ENCODE peak calls at places on chromosomes 5 and 9, in nine cellular contexts. One of them, this sample, is unnamed.

GRCh38 chr5:95590880-95591279 is 29.0 kb upstream of the GPR150 start:
- DNase-seq in colonic mucosa: no peak
- DNase-seq in A549: no peak
- DNase-seq in HFF-Myc: no peak
- DNase-seq in effector memory CD4-positive, alpha-beta T cell: no peak
- DNase-seq in upper lobe of right lung: no peak
- DNase-seq in skeletal muscle cell: no peak
- DNase-seq in fibroblast of mammary gland: no peak
- DNase-seq in CD8-positive, alpha-beta T cell: no peak
- DNase-seq in this sample: no peak

GRCh38 chr5:77627869-77628674 is 10.4 kb downstream of the OTP start:
- DNase-seq in skeletal muscle cell: no peak
- DNase-seq in CD8-positive, alpha-beta T cell: no peak
- DNase-seq in colonic mucosa: no peak
- DNase-seq in upper lobe of right lung: no peak
- DNase-seq in HFF-Myc: no peak
- DNase-seq in A549: no peak
- DNase-seq in fibroblast of mammary gland: no peak
- DNase-seq in effector memory CD4-positive, alpha-beta T cell: no peak
- DNase-seq in this sample: no peak

GRCh38 chr5:97096096-97096648 is 46.2 kb downstream of the LIX1 start:
- DNase-seq in colonic mucosa: no peak
- DNase-seq in HFF-Myc: peak
- DNase-seq in CD8-positive, alpha-beta T cell: no peak
- DNase-seq in effector memory CD4-positive, alpha-beta T cell: no peak
- DNase-seq in A549: no peak
- DNase-seq in fibroblast of mammary gland: no peak
- DNase-seq in upper lobe of right lung: no peak
- DNase-seq in skeletal muscle cell: no peak
- DNase-seq in this sample: no peak

GRCh38 chr9:16044116-16044881 is 491.5 kb downstream of the CCDC171 start:
- DNase-seq in upper lobe of right lung: no peak
- DNase-seq in skeletal muscle cell: no peak
- DNase-seq in colonic mucosa: no peak
- DNase-seq in effector memory CD4-positive, alpha-beta T cell: no peak
- DNase-seq in CD8-positive, alpha-beta T cell: no peak
- DNase-seq in A549: no peak
- DNase-seq in HFF-Myc: no peak
- DNase-seq in fibroblast of mammary gland: peak
- DNase-seq in this sample: no peak

GRCh38 chr9:5617749-5618148 is 11.2 kb upstream of the RIC1 start:
- DNase-seq in colonic mucosa: no peak
- DNase-seq in upper lobe of right lung: no peak
- DNase-seq in fibroblast of mammary gland: no peak
- DNase-seq in HFF-Myc: no peak
- DNase-seq in CD8-positive, alpha-beta T cell: no peak
- DNase-seq in A549: no peak
- DNase-seq in skeletal muscle cell: no peak
- DNase-seq in effector memory CD4-positive, alpha-beta T cell: no peak
- DNase-seq in this sample: no peak

GRCh38 chr5:155441849-155442248 is 428.3 kb downstream of the KIF4B start:
- DNase-seq in skeletal muscle cell: no peak
- DNase-seq in CD8-positive, alpha-beta T cell: no peak
- DNase-seq in colonic mucosa: no peak
- DNase-seq in fibroblast of mammary gland: no peak
- DNase-seq in effector memory CD4-positive, alpha-beta T cell: no peak
- DNase-seq in upper lobe of right lung: no peak
- DNase-seq in HFF-Myc: no peak
- DNase-seq in A549: no peak
- DNase-seq in this sample: no peak

GRCh38 chr5:107505763-107506534 is 164.8 kb downstream of the EFNA5 start:
- DNase-seq in A549: no peak
- DNase-seq in skeletal muscle cell: no peak
- DNase-seq in effector memory CD4-positive, alpha-beta T cell: no peak
- DNase-seq in fibroblast of mammary gland: no peak
- DNase-seq in HFF-Myc: no peak
- DNase-seq in upper lobe of right lung: no peak
- DNase-seq in CD8-positive, alpha-beta T cell: no peak
- DNase-seq in colonic mucosa: peak
- DNase-seq in this sample: no peak

GRCh38 chr5:14326035-14326909 is 183.1 kb downstream of the TRIO start:
- DNase-seq in CD8-positive, alpha-beta T cell: no peak
- DNase-seq in HFF-Myc: no peak
- DNase-seq in A549: no peak
- DNase-seq in fibroblast of mammary gland: no peak
- DNase-seq in colonic mucosa: no peak
- DNase-seq in skeletal muscle cell: no peak
- DNase-seq in upper lobe of right lung: no peak
- DNase-seq in effector memory CD4-positive, alpha-beta T cell: no peak
- DNase-seq in this sample: no peak

GRCh38 chr9:16321461-16322119 is 548.9 kb downstream of the BNC2 start:
- DNase-seq in A549: no peak
- DNase-seq in colonic mucosa: no peak
- DNase-seq in skeletal muscle cell: no peak
- DNase-seq in HFF-Myc: no peak
- DNase-seq in fibroblast of mammary gland: peak
- DNase-seq in upper lobe of right lung: no peak
- DNase-seq in CD8-positive, alpha-beta T cell: no peak
- DNase-seq in effector memory CD4-positive, alpha-beta T cell: no peak
- DNase-seq in this sample: peak

GRCh38 chr5:84251503-84251902 is 133.2 kb downstream of the EDIL3 start:
- DNase-seq in HFF-Myc: no peak
- DNase-seq in skeletal muscle cell: no peak
- DNase-seq in fibroblast of mammary gland: no peak
- DNase-seq in upper lobe of right lung: no peak
- DNase-seq in effector memory CD4-positive, alpha-beta T cell: no peak
- DNase-seq in CD8-positive, alpha-beta T cell: no peak
- DNase-seq in A549: no peak
- DNase-seq in colonic mucosa: no peak
- DNase-seq in this sample: no peak

GRCh38 chr9:71115448-71115975 is 5.9 kb downstream of the TRPM3 start:
- DNase-seq in effector memory CD4-positive, alpha-beta T cell: no peak
- DNase-seq in fibroblast of mammary gland: no peak
- DNase-seq in colonic mucosa: no peak
- DNase-seq in skeletal muscle cell: no peak
- DNase-seq in upper lobe of right lung: no peak
- DNase-seq in HFF-Myc: no peak
- DNase-seq in A549: no peak
- DNase-seq in CD8-positive, alpha-beta T cell: no peak
- DNase-seq in this sample: no peak

GRCh38 chr9:89621676-89622075 is 16.9 kb downstream of the GADD45G start:
- DNase-seq in fibroblast of mammary gland: no peak
- DNase-seq in upper lobe of right lung: no peak
- DNase-seq in skeletal muscle cell: no peak
- DNase-seq in effector memory CD4-positive, alpha-beta T cell: no peak
- DNase-seq in colonic mucosa: no peak
- DNase-seq in CD8-positive, alpha-beta T cell: no peak
- DNase-seq in A549: no peak
- DNase-seq in HFF-Myc: no peak
- DNase-seq in this sample: no peak

GRCh38 chr9:33465596-33466564 is 7.8 kb downstream of the NOL6 start:
- DNase-seq in HFF-Myc: no peak
- DNase-seq in CD8-positive, alpha-beta T cell: no peak
- DNase-seq in upper lobe of right lung: peak
- DNase-seq in fibroblast of mammary gland: no peak
- DNase-seq in colonic mucosa: no peak
- DNase-seq in skeletal muscle cell: no peak
- DNase-seq in effector memory CD4-positive, alpha-beta T cell: no peak
- DNase-seq in A549: no peak
- DNase-seq in this sample: no peak

GRCh38 chr9:72351538-72352453 is 13.2 kb downstream of the ZFAND5 start:
- DNase-seq in HFF-Myc: no peak
- DNase-seq in A549: no peak
- DNase-seq in upper lobe of right lung: no peak
- DNase-seq in effector memory CD4-positive, alpha-beta T cell: no peak
- DNase-seq in CD8-positive, alpha-beta T cell: no peak
- DNase-seq in colonic mucosa: no peak
- DNase-seq in skeletal muscle cell: peak
- DNase-seq in fibroblast of mammary gland: peak
- DNase-seq in this sample: no peak

GRCh38 chr5:143279698-143280097 is 123.8 kb downstream of the NR3C1 start:
- DNase-seq in skeletal muscle cell: no peak
- DNase-seq in colonic mucosa: no peak
- DNase-seq in fibroblast of mammary gland: no peak
- DNase-seq in CD8-positive, alpha-beta T cell: no peak
- DNase-seq in HFF-Myc: no peak
- DNase-seq in upper lobe of right lung: no peak
- DNase-seq in A549: peak
- DNase-seq in effector memory CD4-positive, alpha-beta T cell: no peak
- DNase-seq in this sample: no peak

GRCh38 chr5:90135979-90136378 is 273.6 kb downstream of the CETN3 start:
- DNase-seq in fibroblast of mammary gland: no peak
- DNase-seq in skeletal muscle cell: no peak
- DNase-seq in colonic mucosa: peak
- DNase-seq in CD8-positive, alpha-beta T cell: no peak
- DNase-seq in effector memory CD4-positive, alpha-beta T cell: no peak
- DNase-seq in upper lobe of right lung: no peak
- DNase-seq in A549: no peak
- DNase-seq in HFF-Myc: no peak
- DNase-seq in this sample: no peak

GRCh38 chr9:35758475-35759050 is 4.5 kb upstream of the MSMP start:
- DNase-seq in skeletal muscle cell: peak
- DNase-seq in upper lobe of right lung: no peak
- DNase-seq in CD8-positive, alpha-beta T cell: no peak
- DNase-seq in HFF-Myc: no peak
- DNase-seq in fibroblast of mammary gland: peak
- DNase-seq in effector memory CD4-positive, alpha-beta T cell: no peak
- DNase-seq in colonic mucosa: no peak
- DNase-seq in A549: no peak
- DNase-seq in this sample: no peak

DNA sequence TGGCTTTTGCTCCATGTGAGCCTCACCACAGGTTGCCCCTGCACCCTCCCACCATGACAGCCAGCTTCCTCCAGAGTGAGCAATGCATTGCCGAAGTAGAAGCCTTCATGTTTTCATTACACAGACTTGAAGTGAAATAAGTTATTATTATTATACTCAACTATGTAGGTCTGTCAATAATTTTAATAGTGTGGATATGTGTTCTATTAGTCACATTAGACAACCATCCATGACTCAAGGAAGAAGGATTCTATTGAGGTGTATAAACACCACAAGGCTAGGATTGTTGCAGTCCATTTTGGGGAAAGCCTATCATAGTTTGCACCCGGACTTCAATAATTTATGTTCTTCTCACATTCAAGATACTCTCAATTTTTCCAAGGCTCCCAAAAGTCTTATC is 369.5 kb downstream of the TAF11L14 start:
- DNase-seq in colonic mucosa: no peak
- DNase-seq in fibroblast of mammary gland: no peak
- DNase-seq in CD8-positive, alpha-beta T cell: no peak
- DNase-seq in effector memory CD4-positive, alpha-beta T cell: no peak
- DNase-seq in upper lobe of right lung: no peak
- DNase-seq in skeletal muscle cell: no peak
- DNase-seq in HFF-Myc: no peak
- DNase-seq in A549: no peak
- DNase-seq in this sample: no peak
- H3K4me3 ChIP-seq in colonic mucosa: no peak
- H3K4me3 ChIP-seq in fibroblast of mammary gland: no peak
- H3K4me3 ChIP-seq in CD8-positive, alpha-beta T cell: no peak
- H3K4me3 ChIP-seq in effector memory CD4-positive, alpha-beta T cell: no peak
- H3K4me3 ChIP-seq in upper lobe of right lung: no peak
- H3K4me3 ChIP-seq in skeletal muscle cell: no peak
- H3K4me3 ChIP-seq in HFF-Myc: no peak
- H3K4me3 ChIP-seq in A549: no peak
- H3K4me3 ChIP-seq in this sample: no peak

DNA sequence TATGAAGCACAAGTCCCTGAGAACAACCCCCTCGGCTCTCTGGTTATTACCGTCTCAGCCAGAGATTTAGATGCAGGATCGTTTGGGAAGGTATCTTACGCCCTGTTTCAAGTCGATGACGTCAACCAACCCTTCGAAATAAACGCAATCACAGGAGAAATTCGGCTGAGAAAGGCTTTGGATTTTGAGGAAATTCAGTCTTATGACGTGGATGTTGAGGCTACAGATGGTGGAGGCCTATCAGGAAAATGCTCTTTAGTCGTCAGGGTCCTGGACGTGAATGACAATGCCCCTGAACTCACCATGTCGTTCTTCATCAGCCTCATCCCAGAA is 1.1 kb downstream of the PCDHB6 start:
- DNase-seq in HFF-Myc: no peak
- DNase-seq in A549: no peak
- DNase-seq in fibroblast of mammary gland: no peak
- DNase-seq in effector memory CD4-positive, alpha-beta T cell: no peak
- DNase-seq in upper lobe of right lung: no peak
- DNase-seq in colonic mucosa: no peak
- DNase-seq in CD8-positive, alpha-beta T cell: no peak
- DNase-seq in skeletal muscle cell: no peak
- DNase-seq in this sample: no peak
- H3K4me3 ChIP-seq in HFF-Myc: no peak
- H3K4me3 ChIP-seq in A549: no peak
- H3K4me3 ChIP-seq in fibroblast of mammary gland: no peak
- H3K4me3 ChIP-seq in effector memory CD4-positive, alpha-beta T cell: no peak
- H3K4me3 ChIP-seq in upper lobe of right lung: no peak
- H3K4me3 ChIP-seq in colonic mucosa: no peak
- H3K4me3 ChIP-seq in CD8-positive, alpha-beta T cell: no peak
- H3K4me3 ChIP-seq in skeletal muscle cell: no peak
- H3K4me3 ChIP-seq in this sample: no peak

GRCh38 chr9:97852001-97852398 is 1.0 kb upstream of the FOXE1 start:
- DNase-seq in fibroblast of mammary gland: no peak
- DNase-seq in HFF-Myc: no peak
- DNase-seq in upper lobe of right lung: no peak
- DNase-seq in colonic mucosa: no peak
- DNase-seq in CD8-positive, alpha-beta T cell: no peak
- DNase-seq in effector memory CD4-positive, alpha-beta T cell: no peak
- DNase-seq in A549: no peak
- DNase-seq in skeletal muscle cell: no peak
- DNase-seq in this sample: no peak
- H3K4me3 ChIP-seq in fibroblast of mammary gland: no peak
- H3K4me3 ChIP-seq in HFF-Myc: no peak
- H3K4me3 ChIP-seq in upper lobe of right lung: no peak
- H3K4me3 ChIP-seq in colonic mucosa: no peak
- H3K4me3 ChIP-seq in CD8-positive, alpha-beta T cell: no peak
- H3K4me3 ChIP-seq in effector memory CD4-positive, alpha-beta T cell: no peak
- H3K4me3 ChIP-seq in A549: no peak
- H3K4me3 ChIP-seq in skeletal muscle cell: no peak
- H3K4me3 ChIP-seq in this sample: peak

DNA sequence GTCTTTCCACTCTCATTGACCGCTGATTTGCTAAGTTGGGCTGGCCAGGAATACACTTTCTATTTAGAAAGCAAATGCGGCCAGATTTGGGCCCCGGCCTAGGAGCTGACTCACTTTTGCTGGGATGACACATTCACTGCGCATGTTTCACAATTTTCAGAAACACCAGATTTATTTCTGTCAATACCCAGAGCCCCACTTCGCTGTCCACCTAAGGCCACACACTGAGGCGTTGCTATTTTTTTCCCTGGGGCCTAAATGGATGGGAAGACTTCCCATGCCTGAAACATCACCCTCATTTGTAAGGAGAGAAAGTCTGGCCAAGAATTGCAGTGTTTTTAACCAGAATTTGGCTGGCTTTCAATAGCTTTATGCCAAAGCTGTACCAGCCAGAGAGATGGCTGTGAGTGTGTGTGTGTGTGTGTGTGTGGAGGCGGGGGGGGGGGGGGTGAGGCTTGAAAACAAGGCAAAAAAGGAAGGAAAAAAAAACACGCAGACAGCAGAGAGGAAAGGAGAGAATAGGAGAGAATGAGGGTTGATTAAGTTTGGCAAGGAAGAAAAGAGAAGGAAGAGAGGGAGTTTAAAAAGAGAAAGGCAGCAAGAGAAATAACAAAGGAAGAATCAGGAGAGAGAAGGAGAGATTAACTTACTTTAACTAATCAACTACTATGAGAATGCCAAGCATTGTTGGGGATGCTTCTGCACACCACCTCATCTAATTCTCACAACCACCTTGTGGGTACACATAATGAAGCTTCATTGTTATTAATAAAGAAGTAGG is 261.4 kb upstream of the KLF4 start:
- DNase-seq in A549: peak
- DNase-seq in colonic mucosa: peak
- DNase-seq in HFF-Myc: peak
- DNase-seq in skeletal muscle cell: peak
- DNase-seq in effector memory CD4-positive, alpha-beta T cell: no peak
- DNase-seq in CD8-positive, alpha-beta T cell: no peak
- DNase-seq in upper lobe of right lung: peak
- DNase-seq in fibroblast of mammary gland: peak
- DNase-seq in this sample: peak
- H3K4me3 ChIP-seq in A549: no peak
- H3K4me3 ChIP-seq in colonic mucosa: no peak
- H3K4me3 ChIP-seq in HFF-Myc: no peak
- H3K4me3 ChIP-seq in skeletal muscle cell: no peak
- H3K4me3 ChIP-seq in effector memory CD4-positive, alpha-beta T cell: no peak
- H3K4me3 ChIP-seq in CD8-positive, alpha-beta T cell: no peak
- H3K4me3 ChIP-seq in upper lobe of right lung: no peak
- H3K4me3 ChIP-seq in fibroblast of mammary gland: no peak
- H3K4me3 ChIP-seq in this sample: no peak

This sample was measured in kidney epithelial cell.